ENCODE peak calls at places on chromosomes 16 and 17, in five cellular contexts. D, P, A, F and M are unnamed samples.

GRCh38 chr16:24853169-24853824 is 7.5 kb downstream of the SLC5A11 start:
- DNase-seq in F (no peak), P (no peak), A (no peak), D (no peak), M (no peak)

GRCh38 chr17:48162946-48163506 is 55.5 kb downstream of the SNX11 start:
- DNase-seq in A (no peak), F (peak), P (no peak), D (no peak), M (no peak)

GRCh38 chr17:82655038-82655479 is 6.8 kb upstream of the WDR45B start:
- DNase-seq in D (peak), A (no peak), F (no peak), P (no peak), M (no peak)

GRCh38 chr17:44916781-44917241 is 1.5 kb upstream of the GFAP start:
- DNase-seq in D (no peak), F (no peak), A (no peak), P (no peak), M (peak)

GRCh38 chr17:80498242-80498919 is 22.0 kb upstream of the NPTX1 start:
- DNase-seq in D (no peak), P (no peak), A (no peak), F (peak), M (no peak)

GRCh38 chr17:79513206-79513605 is 97.6 kb downstream of the RBFOX3 start:
- DNase-seq in D (no peak), F (no peak), A (no peak), P (no peak), M (no peak)

GRCh38 chr16:27430512-27430911 is 28.5 kb downstream of the IL21R start:
- DNase-seq in D (no peak), A (no peak), P (peak), F (no peak), M (no peak)

GRCh38 chr16:87298857-87299465 is 18.2 kb downstream of the C16orf95 start:
- DNase-seq in D (no peak), F (no peak), A (no peak), P (no peak), M (no peak)

GRCh38 chr17:80348551-80349436 is 66.2 kb upstream of the ENDOV start:
- DNase-seq in F (no peak), D (no peak), A (no peak), P (no peak), M (no peak)

GRCh38 chr16:81786321-81786720 is 7.2 kb downstream of the PLCG2 start:
- DNase-seq in A (no peak), F (no peak), D (no peak), P (no peak), M (no peak)

GRCh38 chr17:2033128-2033527 is 3.2 kb downstream of the DPH1 start:
- DNase-seq in A (no peak), F (no peak), P (no peak), D (no peak), M (no peak)

GRCh38 chr16:64159986-64160385 is 961.9 kb downstream of the CDH11 start:
- DNase-seq in A (no peak), F (no peak), D (no peak), P (no peak), M (no peak)

GRCh38 chr16:24538756-24539294 is 541 bp upstream of the RBBP6 start:
- DNase-seq in D (peak), F (peak), P (no peak), A (no peak), M (no peak)

GRCh38 chr17:75983501-75984181 is 4.6 kb downstream of the TEN1 start:
- DNase-seq in A (no peak), P (peak), D (no peak), F (no peak), M (no peak)

GRCh38 chr17:49456172-49456965 is 38.7 kb upstream of the NGFR start:
- DNase-seq in A (no peak), P (no peak), D (no peak), F (no peak), M (no peak)

GRCh38 chr17:916315-916714 is 63.3 kb downstream of the NXN start:
- DNase-seq in D (no peak), F (no peak), A (no peak), P (no peak), M (no peak)

GRCh38 chr17:70752966-70753467 is 583.7 kb downstream of the KCNJ2 start:
- DNase-seq in F (no peak), D (no peak), P (no peak), A (no peak), M (no peak)

GRCh38 chr16:76857402-76857801 is 333.6 kb upstream of the MON1B start:
- DNase-seq in P (no peak), D (no peak), F (no peak), A (no peak), M (no peak)

GRCh38 chr17:1227917-1228751 is 42.1 kb upstream of the BHLHA9 start:
- DNase-seq in P (peak), F (no peak), A (no peak), D (no peak), M (no peak)

GRCh38 chr16:50152386-50152806 is 710 bp upstream of the TENT4B start:
- DNase-seq in A (no peak), P (peak), F (no peak), D (peak), M (no peak)

GRCh38 chr17:9261059-9262029 is 240.0 kb downstream of the NTN1 start:
- DNase-seq in A (no peak), P (no peak), F (no peak), D (no peak), M (no peak)

GRCh38 chr17:52606590-52606989 is 448.1 kb upstream of the CA10 start:
- DNase-seq in D (no peak), P (no peak), A (no peak), F (no peak), M (no peak)

GRCh38 chr17:41547921-41548843 is 20.1 kb upstream of the KRT19 start:
- DNase-seq in P (no peak), A (peak), D (peak), F (no peak), M (peak)

GRCh38 chr16:11309895-11310633 is 28.9 kb upstream of the PRM1 start:
- DNase-seq in A (no peak), F (peak), P (no peak), D (no peak), M (no peak)

GRCh38 chr17:69882281-69882680 is 192.7 kb upstream of the KCNJ16 start:
- DNase-seq in D (no peak), F (no peak), P (no peak), A (no peak), M (no peak)

GRCh38 chr16:47851026-47851610 is 304.7 kb downstream of the ABCC12 start:
- DNase-seq in A (no peak), D (no peak), F (no peak), P (peak), M (peak)

GRCh38 chr17:17004251-17004996 is 32.5 kb upstream of the TNFRSF13B start:
- DNase-seq in F (no peak), P (no peak), D (no peak), A (no peak), M (no peak)

GRCh38 chr16:4694664-4695451 is 1.5 kb downstream of the NUDT16L1 start:
- DNase-seq in P (no peak), F (no peak), D (no peak), A (no peak), M (peak)

GRCh38 chr17:58368860-58369213 is 16.8 kb upstream of the SUPT4H1 start:
- DNase-seq in D (no peak), F (no peak), P (no peak), A (no peak), M (no peak)

GRCh38 chr17:5911919-5912318 is 158.3 kb upstream of the WSCD1 start:
- DNase-seq in A (no peak), P (no peak), F (no peak), D (no peak), M (no peak)

GRCh38 chr16:85484337-85485295 is 128.5 kb upstream of the GSE1 start:
- DNase-seq in D (no peak), F (no peak), A (no peak), P (no peak), M (no peak)

GRCh38 chr17:43636446-43636845 is 25.3 kb downstream of the MEOX1 start:
- DNase-seq in F (no peak), P (no peak), D (no peak), A (no peak), M (no peak)

GRCh38 chr16:54879681-54880080 is 51.0 kb upstream of the IRX5 start:
- DNase-seq in A (no peak), F (no peak), P (no peak), D (no peak), M (no peak)

GRCh38 chr16:10876799-10877341 is at the start of gene CIITA:
- DNase-seq in P (no peak), D (no peak), A (peak), F (no peak), M (no peak)

GRCh38 chr17:2379489-2380224 is 21.2 kb downstream of the MNT start:
- DNase-seq in F (no peak), P (no peak), D (no peak), A (no peak), M (no peak)

GRCh38 chr17:81350320-81350686 is 45.0 kb upstream of the BAHCC1 start:
- DNase-seq in F (no peak), P (no peak), A (no peak), D (no peak), M (no peak)

GRCh38 chr16:85197611-85198566 is 85.6 kb upstream of the CIBAR2 start:
- DNase-seq in P (no peak), A (no peak), D (no peak), F (peak), M (no peak)

GRCh38 chr17:31310877-31311276 is 3.0 kb downstream of the EVI2B start:
- DNase-seq in D (no peak), F (no peak), P (no peak), A (no peak), M (no peak)

GRCh38 chr17:59331929-59332889 is 754 bp downstream of the YPEL2 start:
- DNase-seq in A (no peak), F (no peak), P (peak), D (no peak), M (peak)

GRCh38 chr16:17346774-17347569 is 123.8 kb downstream of the XYLT1 start:
- DNase-seq in D (no peak), A (no peak), F (no peak), P (no peak), M (no peak)

DNA sequence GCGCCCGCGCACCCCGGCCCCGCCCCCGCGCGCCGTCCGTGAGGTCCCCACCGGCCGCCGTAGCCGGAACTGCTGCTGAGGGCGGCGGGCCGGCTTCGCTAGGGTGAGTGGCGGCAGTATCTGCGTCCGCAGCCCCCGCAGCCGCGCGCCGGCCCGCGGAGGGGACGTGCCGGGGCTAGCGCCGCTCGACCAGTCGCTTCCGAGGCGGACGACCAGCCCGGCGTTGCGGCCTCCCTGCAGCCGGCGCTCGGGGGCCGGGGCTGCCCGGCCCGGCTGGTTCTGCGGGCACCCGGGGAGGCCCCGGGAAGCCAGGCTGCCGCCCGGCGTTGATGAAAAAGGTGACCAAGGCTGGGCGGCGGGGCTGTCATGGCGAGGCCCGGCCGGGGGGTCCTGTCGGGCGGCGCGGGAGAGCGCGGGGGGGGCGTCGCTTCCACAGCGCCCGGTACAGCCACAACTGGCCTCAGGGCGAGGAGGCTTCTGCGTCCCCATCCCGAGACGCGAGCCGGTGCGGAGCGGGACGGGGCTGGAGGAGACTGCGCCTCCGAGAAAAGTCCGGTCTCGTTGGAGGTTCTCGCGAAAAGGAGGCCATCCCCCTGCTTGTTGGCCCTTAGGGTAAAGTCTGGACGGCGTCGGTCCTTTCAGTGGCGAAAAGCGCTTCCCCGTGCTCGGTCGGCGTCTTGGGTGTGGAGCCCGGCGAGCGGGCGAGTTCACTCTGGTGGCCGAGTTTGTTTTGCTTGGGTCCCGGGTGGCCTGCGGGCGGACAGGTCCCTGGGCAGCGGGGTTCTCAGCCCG is at the start of gene CRAMP1:
- DNase-seq in A (no peak), P (no peak), D (peak), F (no peak), M (peak)
- TF ChIP-seq JUND in A (no peak), P (no peak), D (no peak), F (no peak), M (no peak)

DNA sequence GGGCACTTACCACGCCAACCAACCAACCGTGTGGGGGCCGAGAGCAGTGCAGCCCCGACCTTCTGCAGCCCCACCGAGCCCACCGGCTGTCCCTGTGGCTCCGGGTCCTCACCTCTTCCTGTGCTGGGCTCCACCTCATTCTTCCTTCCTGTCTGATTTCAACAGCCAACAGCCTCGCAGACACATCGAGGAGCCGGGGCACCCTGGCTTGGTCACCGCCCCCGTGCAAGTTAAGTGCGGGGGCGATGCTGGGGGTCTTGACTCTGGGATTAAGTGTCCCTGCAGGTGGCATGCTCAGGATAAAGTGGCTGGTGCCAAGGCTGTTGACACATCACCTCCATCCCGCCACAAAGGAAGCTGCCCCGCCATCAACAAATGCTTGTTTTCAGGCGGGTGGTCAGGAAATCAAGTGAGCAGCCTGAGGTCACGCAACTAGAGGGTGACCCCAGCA is at the start of gene NLRC3:
- DNase-seq in A (no peak), P (no peak), F (no peak), D (no peak), M (no peak)
- TF ChIP-seq JUND in A (no peak), P (no peak), F (no peak), D (no peak), M (no peak)

DNA sequence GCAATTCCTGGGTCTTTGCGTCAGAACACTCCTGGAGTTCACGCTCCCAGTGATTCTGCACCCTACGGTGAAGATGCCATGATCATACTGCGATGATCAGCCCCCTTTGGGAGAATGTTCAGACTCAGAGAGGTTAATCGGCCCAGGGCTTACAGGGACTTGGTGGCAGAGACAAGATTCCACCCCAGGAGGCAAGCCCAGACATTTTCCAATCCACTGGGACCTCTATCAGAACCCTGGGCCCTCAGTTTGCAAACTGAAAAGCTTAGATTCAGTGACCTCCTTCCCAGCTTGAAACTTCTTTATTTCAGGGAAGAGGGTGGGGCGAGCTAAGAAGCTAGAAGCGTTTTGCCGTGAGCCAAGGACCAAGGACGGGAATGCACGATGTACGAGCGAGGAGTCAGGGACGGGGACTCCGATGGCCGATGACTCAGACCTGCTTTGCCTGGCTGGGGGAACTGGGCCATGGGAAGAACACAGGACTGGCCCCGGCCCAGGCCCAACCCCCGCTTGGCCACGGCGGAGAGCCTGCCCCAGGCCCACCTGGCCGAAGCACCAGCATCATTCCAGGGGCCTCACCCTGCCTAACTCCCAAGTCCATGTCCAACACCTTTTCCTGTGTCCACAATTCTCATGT is 34.7 kb downstream of the SOCS3 start:
- DNase-seq in D (no peak), P (no peak), F (no peak), A (no peak), M (no peak)
- TF ChIP-seq JUND in D (no peak), P (no peak), F (no peak), A (no peak), M (no peak)

DNA sequence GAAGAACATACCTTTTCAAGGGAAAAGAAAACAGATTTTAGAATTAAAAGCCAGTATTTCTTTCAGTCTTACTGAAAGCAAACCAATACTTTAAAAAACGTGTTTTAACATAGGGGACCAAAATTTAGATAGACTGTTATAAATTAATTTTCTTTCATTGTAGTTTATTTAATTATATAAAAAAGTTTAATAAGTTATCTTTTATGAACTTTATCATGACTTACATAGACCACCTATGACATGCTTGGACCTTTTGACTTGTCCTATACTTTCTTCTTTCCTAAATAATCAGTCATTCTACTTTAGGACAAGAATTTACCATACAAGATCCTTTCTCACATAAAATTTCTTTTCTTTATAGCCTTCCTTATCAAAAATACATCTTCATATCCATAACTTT is 102.0 kb upstream of the HAS3 start:
- DNase-seq in F (no peak), A (peak), D (no peak), P (no peak), M (no peak)
- TF ChIP-seq JUND in F (no peak), A (no peak), D (no peak), P (no peak), M (no peak)

GRCh38 chr16:88624977-88625576 is 13.3 kb upstream of the IL17C start:
- DNase-seq in P (no peak), F (no peak), A (no peak), D (no peak), M (no peak)
- TF ChIP-seq JUND in P (no peak), F (no peak), A (no peak), D (no peak), M (no peak)

GRCh38 chr16:19113577-19114358 is at the start of gene ITPRIPL2:
- DNase-seq in F (peak), A (peak), P (peak), D (peak), M (peak)
- TF ChIP-seq JUND in F (no peak), A (peak), P (no peak), D (no peak), M (no peak)

GRCh38 chr17:7340179-7340578 is 3.9 kb downstream of the ACAP1 start:
- DNase-seq in F (no peak), D (no peak), P (no peak), A (no peak), M (no peak)
- TF ChIP-seq JUND in F (no peak), D (no peak), P (no peak), A (no peak), M (no peak)

DNA sequence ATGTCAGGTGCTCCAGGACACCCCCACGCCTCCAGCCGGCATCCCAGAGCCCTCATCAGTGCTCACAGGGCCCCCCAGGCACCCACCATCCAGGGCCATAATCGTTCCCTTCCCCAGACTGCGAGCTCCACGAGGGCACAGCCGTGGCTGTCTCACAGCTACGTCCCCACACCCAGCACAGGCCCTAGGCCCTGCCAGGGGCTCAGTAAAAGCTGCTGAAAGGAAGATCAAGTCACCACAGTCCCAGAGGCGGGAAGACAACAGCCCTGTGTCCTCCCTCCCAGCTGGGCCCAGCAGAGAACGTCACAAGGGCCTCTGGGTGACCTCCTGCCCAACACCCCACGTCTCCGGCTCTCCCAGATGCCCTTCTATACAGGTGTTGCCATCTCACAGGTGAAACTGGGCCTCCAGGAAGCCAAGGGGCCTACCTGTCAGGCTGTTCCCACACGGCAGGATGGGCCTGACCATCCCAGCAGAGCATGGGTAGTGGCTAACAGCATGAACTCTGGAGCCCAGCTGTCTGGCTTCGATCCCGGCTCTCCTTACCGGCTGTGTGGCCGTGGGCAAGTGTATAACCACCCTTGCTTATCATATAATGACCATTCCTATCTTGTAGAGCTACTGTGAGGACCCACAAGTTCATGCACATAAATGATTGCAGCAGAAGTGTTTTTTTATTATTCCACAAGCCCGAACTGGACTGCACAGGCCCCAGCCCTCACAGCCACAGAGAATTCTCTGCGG is 18.0 kb downstream of the ARL2BP start:
- DNase-seq in P (no peak), A (no peak), D (no peak), F (no peak), M (peak)
- TF ChIP-seq JUND in P (no peak), A (no peak), D (no peak), F (no peak), M (no peak)